ENCODE peak calls at places on chromosome 11, in eight cellular contexts. T, G, Y, Z, H, D, R and B are unnamed samples.

GRCh38 chr11:67486481-67487195 is 3.8 kb downstream of the AIP start:
- DNase-seq in G (peak; percentile 87), D (no peak), H (no peak), Z (no peak), T (no peak), Y (no peak), R (no peak), B (no peak)

GRCh38 chr11:27812341-27812740 is 112.1 kb upstream of the BDNF start:
- DNase-seq in Y (no peak), G (no peak), H (no peak), T (no peak), Z (no peak), D (no peak), R (no peak), B (no peak)

GRCh38 chr11:70493891-70494290 is 95.6 kb downstream of the CTTN start:
- DNase-seq in G (no peak), Y (no peak), D (no peak), H (no peak), T (no peak), R (no peak), Z (no peak), B (no peak)

GRCh38 chr11:47783087-47783610 is 16.0 kb upstream of the FNBP4 start:
- DNase-seq in Y (no peak), H (no peak), Z (no peak), R (no peak), T (no peak), G (no peak), D (no peak), B (no peak)

GRCh38 chr11:2101171-2101675 is 38.0 kb downstream of the IGF2 start:
- DNase-seq in R (peak; percentile 22), T (no peak), Y (no peak), H (no peak), D (no peak), G (no peak), Z (no peak), B (no peak)

GRCh38 chr11:13378316-13378715 is 84.7 kb downstream of the BTBD10 start:
- DNase-seq in G (no peak), T (no peak), D (no peak), R (no peak), Y (no peak), Z (no peak), H (no peak), B (no peak)

GRCh38 chr11:36345084-36345511 is 49.0 kb downstream of the PRR5L start:
- DNase-seq in T (no peak), Y (no peak), R (no peak), D (no peak), G (no peak), H (no peak), Z (no peak), B (no peak)

GRCh38 chr11:121321614-121322243 is 29.2 kb downstream of the SC5D start:
- DNase-seq in R (no peak), D (peak; percentile 12), Z (peak; percentile 4), G (no peak), Y (peak; percentile 15), T (peak; percentile 46), H (peak; percentile 83), B (no peak)

GRCh38 chr11:27696961-27697360 is 3.3 kb downstream of the BDNF start:
- DNase-seq in Z (no peak), H (no peak), G (no peak), T (no peak), D (no peak), Y (no peak), R (no peak), B (no peak)

GRCh38 chr11:102776454-102776853 is 4.0 kb downstream of the MMP10 start:
- DNase-seq in R (no peak), Z (no peak), T (no peak), G (no peak), D (no peak), Y (no peak), H (no peak), B (no peak)

GRCh38 chr11:48066881-48067800 is 86.8 kb downstream of the PTPRJ start:
- DNase-seq in Z (no peak), T (no peak), G (no peak), D (no peak), H (peak; percentile 35), R (no peak), Y (no peak), B (no peak)

GRCh38 chr11:67304511-67305113 is 1.3 kb downstream of the SSH3 start:
- DNase-seq in R (peak; percentile 21), D (no peak), T (peak; percentile 10), Y (no peak), Z (no peak), H (peak; percentile 25), G (no peak), B (no peak)

GRCh38 chr11:132024587-132025295 is 654.3 kb downstream of the NTM start:
- DNase-seq in Z (no peak), G (peak; percentile 40), H (no peak), T (no peak), R (no peak), Y (no peak), D (no peak), B (no peak)

GRCh38 chr11:47233989-47234668 is 14.5 kb downstream of the ACP2 start:
- DNase-seq in T (peak; percentile 22), Y (peak; percentile 90), R (peak; percentile 31), H (peak; percentile 61), D (no peak), G (no peak), Z (peak; percentile 57), B (no peak)

GRCh38 chr11:68271023-68271780 is 571 bp downstream of the C11orf24 start:
- DNase-seq in G (no peak), H (peak; percentile 91), D (peak; percentile 61), Z (peak; percentile 87), T (peak; percentile 55), Y (peak; percentile 80), R (peak; percentile 89), B (peak; percentile 74)

GRCh38 chr11:57323503-57324153 is 1.1 kb downstream of the TNKS1BP1 start:
- DNase-seq in R (no peak), G (no peak), Z (no peak), T (no peak), D (no peak), H (no peak), Y (no peak), B (no peak)

GRCh38 chr11:108733479-108734116 is 68.7 kb downstream of the DDX10 start:
- DNase-seq in T (no peak), R (no peak), G (peak; percentile 93), D (no peak), Y (no peak), H (peak; percentile 82), Z (peak; percentile 38), B (no peak)

GRCh38 chr11:34948721-34949120 is 32.3 kb downstream of the PDHX start:
- DNase-seq in T (no peak), R (no peak), Z (no peak), Y (no peak), D (no peak), H (no peak), G (no peak), B (no peak)
- TF ChIP-seq MAX in T (no peak), R (no peak), Z (no peak), Y (no peak), D (no peak), H (no peak), G (no peak), B (no peak)

DNA sequence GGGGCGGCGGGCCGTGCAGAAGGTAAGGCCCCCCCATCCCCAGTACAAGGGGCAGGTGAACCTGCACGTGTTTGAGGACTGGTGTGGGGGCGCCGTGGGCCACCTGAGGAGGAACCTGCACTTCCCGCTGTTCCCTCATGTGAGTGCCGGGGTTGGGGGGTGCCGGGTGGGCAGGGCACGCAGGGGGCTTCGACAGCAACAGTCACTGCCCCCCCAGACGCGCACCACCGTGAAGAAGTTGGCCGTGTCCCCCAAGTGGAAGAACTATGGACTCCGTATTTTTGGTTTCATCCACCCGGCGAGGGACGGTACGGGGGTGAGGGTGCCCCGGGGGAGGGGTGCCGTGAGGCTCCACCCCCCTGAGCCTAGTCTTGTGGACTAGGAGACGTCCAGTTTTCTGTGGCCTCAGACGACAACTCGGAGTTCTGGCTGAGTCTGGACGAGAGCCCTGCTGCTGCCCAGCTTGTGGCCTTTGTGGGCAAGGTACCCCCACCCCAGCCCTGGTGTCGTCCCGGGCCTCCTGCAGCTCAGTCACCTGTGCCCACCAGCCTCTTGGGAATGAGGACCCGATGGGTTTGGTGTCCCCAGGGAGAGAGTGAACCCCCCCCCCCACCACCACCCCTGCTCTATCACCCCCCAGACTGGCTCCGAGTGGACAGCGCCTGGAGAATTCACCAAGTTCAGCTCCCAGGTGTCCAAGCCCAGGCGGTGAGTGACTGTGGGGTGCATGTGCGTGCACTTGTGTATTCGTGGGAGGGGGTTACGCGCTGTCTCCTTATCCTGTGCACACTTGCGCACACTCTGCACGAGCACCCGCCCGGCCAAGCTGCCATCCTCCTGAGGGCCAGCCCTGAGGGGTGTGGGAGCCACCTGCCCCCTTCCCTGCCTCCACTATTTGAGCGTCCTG is 3.8 kb downstream of the B4GALNT4 start:
- DNase-seq in G (no peak), H (no peak), R (no peak), Y (no peak), Z (no peak), T (no peak), D (no peak), B (no peak)
- TF ChIP-seq MAX in G (no peak), H (no peak), R (no peak), Y (no peak), Z (no peak), T (no peak), D (no peak), B (no peak)

DNA sequence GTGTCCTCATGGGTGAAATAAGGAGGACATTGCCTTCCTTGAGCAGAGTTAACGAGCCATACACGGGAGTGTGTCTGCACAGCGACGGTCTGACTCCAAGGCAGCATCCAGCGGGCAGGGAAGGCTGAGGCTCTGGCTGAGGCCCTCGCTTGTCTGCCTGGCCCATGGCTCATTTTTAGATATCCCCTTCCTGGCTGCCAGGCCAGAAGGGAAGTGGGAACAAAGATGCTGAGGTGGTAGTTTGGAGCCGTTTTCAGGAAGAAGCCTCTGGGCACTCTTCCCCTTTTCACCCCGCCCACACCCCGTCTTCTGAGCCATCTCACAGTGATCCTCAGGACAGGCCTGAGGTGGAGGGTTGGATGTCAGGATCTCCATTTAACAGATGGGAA is 3.0 kb upstream of the SLCO2B1 start:
- DNase-seq in R (no peak), Z (no peak), G (no peak), H (peak; percentile 30), D (no peak), T (no peak), Y (no peak), B (no peak)
- TF ChIP-seq MAX in R (no peak), Z (no peak), G (no peak), H (no peak), D (no peak), T (no peak), Y (no peak), B (no peak)

GRCh38 chr11:15104166-15104565 is 10.6 kb upstream of the INSC start:
- DNase-seq in T (no peak), R (no peak), D (no peak), Y (no peak), Z (no peak), H (no peak), G (no peak), B (no peak)

GRCh38 chr11:15109602-15110001 is 5.1 kb upstream of the INSC start:
- DNase-seq in H (no peak), D (no peak), Z (no peak), Y (no peak), T (no peak), G (no peak), R (no peak), B (no peak)

GRCh38 chr11:15107730-15108515 is 6.8 kb upstream of the INSC start:
- DNase-seq in R (no peak), Y (no peak), G (no peak), T (no peak), H (no peak), Z (no peak), D (no peak), B (no peak)

GRCh38 chr11:15108592-15109130 is 6.1 kb upstream of the INSC start:
- DNase-seq in Y (no peak), T (no peak), Z (no peak), D (no peak), G (no peak), R (no peak), H (no peak), B (no peak)

GRCh38 chr11:15106201-15106965 is 8.3 kb upstream of the INSC start:
- DNase-seq in H (no peak), Z (peak; percentile 8), G (no peak), T (no peak), Y (no peak), R (no peak), D (peak; percentile 75), B (no peak)
- TF ChIP-seq MAX in H (no peak), Z (no peak), G (no peak), T (no peak), Y (no peak), R (no peak), D (peak; percentile 64), B (no peak)